ENCODE peak calls at places on chromosomes 6 and 20, in six cellular contexts. Q, K, R, H, T and P are unnamed samples.

GRCh38 chr6:121305957-121306607 is 28.2 kb downstream of the TBC1D32 start:
- DNase-seq in Q (no peak), H (peak; percentile 17), T (no peak), R (no peak), K (no peak), P (no peak)

GRCh38 chr6:26125015-26125690 is 37.9 kb downstream of the HFE start:
- DNase-seq in Q (no peak), T (no peak), H (no peak), R (peak; percentile 35), K (no peak), P (no peak)

GRCh38 chr6:105991561-105992314 is 94.4 kb upstream of the PRDM1 start:
- DNase-seq in K (no peak), H (no peak), R (peak; percentile 55), T (peak; percentile 57), Q (no peak), P (no peak)

GRCh38 chr6:109465772-109466171 is 10.2 kb upstream of the MICAL1 start:
- DNase-seq in R (no peak), Q (no peak), T (no peak), H (no peak), K (peak; percentile 72), P (no peak)

GRCh38 chr6:50905297-50905696 is 86.6 kb downstream of the TFAP2B start:
- DNase-seq in K (no peak), T (no peak), R (no peak), H (no peak), Q (no peak), P (no peak)

GRCh38 chr6:17417817-17418216 is 24.4 kb downstream of the CAP2 start:
- DNase-seq in K (no peak), R (no peak), T (no peak), Q (no peak), H (no peak), P (no peak)

GRCh38 chr20:35992713-35993335 is 24.4 kb downstream of the CNBD2 start:
- DNase-seq in R (peak; percentile 44), Q (peak; percentile 9), T (peak; percentile 69), H (no peak), K (no peak), P (peak; percentile 54)

GRCh38 chr6:19121516-19121915 is 715.7 kb upstream of the ID4 start:
- DNase-seq in R (no peak), Q (no peak), T (no peak), H (no peak), K (no peak), P (no peak)

GRCh38 chr20:64232794-64233193 is 22.8 kb upstream of the PCMTD2 start:
- DNase-seq in K (no peak), T (no peak), R (no peak), H (no peak), Q (no peak), P (no peak)

GRCh38 chr6:31157543-31158139 is at the start of gene CCHCR1:
- DNase-seq in Q (no peak), R (no peak), T (no peak), K (no peak), H (no peak), P (no peak)

GRCh38 chr6:165665384-165665672 is 2.3 kb upstream of the PDE10A start:
- DNase-seq in H (no peak), T (no peak), Q (no peak), R (no peak), K (no peak), P (no peak)

GRCh38 chr6:32118782-32119628 is 9.0 kb downstream of the ATF6B start:
- DNase-seq in K (peak; percentile 91), Q (peak; percentile 24), H (peak; percentile 57), R (peak; percentile 90), T (peak; percentile 96), P (peak; percentile 74)

GRCh38 chr6:38973178-38974057 is 75.2 kb upstream of the GLP1R start:
- DNase-seq in R (no peak), H (peak; percentile 52), Q (peak; percentile 9), T (no peak), K (no peak), P (peak; percentile 20)

GRCh38 chr6:156778615-156779205 is 1.5 kb downstream of the ARID1B start:
- DNase-seq in T (peak; percentile 80), K (peak; percentile 59), H (no peak), Q (no peak), R (peak; percentile 65), P (no peak)

GRCh38 chr20:42027746-42028268 is 409.6 kb upstream of the CHD6 start:
- DNase-seq in R (no peak), K (no peak), H (no peak), Q (no peak), T (no peak), P (no peak)

GRCh38 chr6:39273394-39273793 is 40.8 kb downstream of the KCNK17 start:
- DNase-seq in R (peak; percentile 41), T (no peak), K (no peak), Q (no peak), H (no peak), P (no peak)

GRCh38 chr20:64080013-64080812 is at the start of gene OPRL1:
- DNase-seq in K (no peak), H (no peak), R (no peak), T (no peak), Q (no peak), P (peak; percentile 79)

GRCh38 chr6:20811112-20811746 is 277.0 kb downstream of the CDKAL1 start:
- DNase-seq in Q (no peak), K (no peak), R (no peak), H (peak; percentile 72), T (no peak), P (no peak)

GRCh38 chr6:151869345-151869744 is 61.9 kb downstream of the ESR1 start:
- DNase-seq in Q (no peak), H (no peak), R (no peak), T (no peak), K (no peak), P (no peak)

GRCh38 chr20:4341804-4342560 is 326.6 kb upstream of the RNF24 start:
- DNase-seq in T (no peak), H (no peak), Q (no peak), R (no peak), K (no peak), P (no peak)

GRCh38 chr6:23036401-23036983 is 467.1 kb downstream of the HDGFL1 start:
- DNase-seq in Q (no peak), K (no peak), H (no peak), R (no peak), T (no peak), P (no peak)

GRCh38 chr6:132456700-132457143 is 55.4 kb upstream of the MOXD1 start:
- DNase-seq in K (no peak), H (no peak), R (peak; percentile 20), Q (peak; percentile 90), T (peak; percentile 68), P (peak; percentile 7)

GRCh38 chr20:32599783-32600340 is 14.7 kb upstream of the NOL4L start:
- DNase-seq in K (no peak), H (no peak), R (no peak), Q (no peak), T (no peak), P (no peak)

GRCh38 chr20:32325706-32326506 is 32.2 kb upstream of the ASXL1 start:
- DNase-seq in H (peak; percentile 94), T (no peak), K (no peak), R (peak; percentile 49), Q (no peak), P (no peak)

GRCh38 chr6:21595951-21596378 is 2.4 kb downstream of the SOX4 start:
- DNase-seq in H (no peak), Q (no peak), R (peak; percentile 23), K (no peak), T (no peak), P (no peak)

GRCh38 chr6:55758156-55758942 is 117.0 kb downstream of the BMP5 start:
- DNase-seq in Q (no peak), T (no peak), R (no peak), H (peak; percentile 75), K (no peak), P (no peak)

GRCh38 chr6:124858564-124858963 is 103.7 kb upstream of the RNF217 start:
- DNase-seq in H (no peak), K (no peak), Q (no peak), T (no peak), R (no peak), P (no peak)
- TF ChIP-seq POLR2AphosphoS5 in H (no peak), K (no peak), Q (no peak), T (no peak), R (no peak), P (no peak)

DNA sequence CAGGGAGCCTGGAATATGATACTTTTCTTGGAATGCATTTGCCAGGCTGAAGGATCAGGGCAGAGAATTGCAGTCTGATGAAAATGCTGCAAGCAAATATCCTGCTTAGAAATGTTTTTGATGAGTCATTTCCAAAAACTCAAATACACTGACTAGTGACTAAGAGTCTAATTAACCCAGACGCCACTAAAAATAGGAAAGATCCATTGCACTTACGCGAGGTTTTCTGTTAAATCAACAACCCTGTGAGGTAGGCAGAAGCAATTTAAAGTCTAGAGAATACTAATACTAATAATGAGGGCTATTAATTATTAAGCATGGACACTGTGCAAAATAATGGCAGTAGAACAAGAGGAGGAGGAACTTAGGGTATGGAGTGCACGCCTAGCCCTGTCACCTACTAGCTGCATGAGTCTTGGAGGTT is 130.1 kb upstream of the DOK5 start:
- DNase-seq in T (no peak), K (no peak), Q (peak; percentile 33), H (peak; percentile 22), R (no peak), P (no peak)
- TF ChIP-seq POLR2AphosphoS5 in T (no peak), K (no peak), Q (no peak), H (no peak), R (no peak), P (no peak)

DNA sequence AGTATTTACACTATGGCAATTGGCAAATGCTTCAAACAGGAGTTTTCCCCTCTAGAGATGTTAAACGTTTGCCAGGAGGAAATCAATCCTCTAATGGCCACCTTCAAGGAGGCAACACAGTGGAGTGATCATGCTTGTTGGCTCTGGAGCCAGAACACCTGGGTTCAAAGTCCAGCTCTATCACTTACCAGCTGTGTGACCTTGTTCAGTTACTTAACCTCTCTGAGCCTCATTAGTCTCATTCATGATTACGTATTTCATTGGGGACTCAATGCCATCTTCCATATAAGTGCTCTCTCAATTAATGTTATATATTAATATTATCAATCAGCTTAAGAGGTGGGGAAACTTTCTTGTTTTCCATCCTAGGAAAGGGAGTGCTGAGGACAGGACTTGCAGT is 26.1 kb downstream of the SLC52A3 start:
- DNase-seq in R (no peak), T (no peak), K (no peak), H (no peak), Q (no peak), P (no peak)
- TF ChIP-seq POLR2AphosphoS5 in R (no peak), T (no peak), K (no peak), H (no peak), Q (no peak), P (no peak)

GRCh38 chr20:57437267-57437666 is 46.1 kb downstream of the RBM38 start:
- DNase-seq in R (no peak), Q (no peak), H (no peak), K (no peak), T (no peak), P (no peak)
- TF ChIP-seq POLR2AphosphoS5 in R (no peak), Q (no peak), H (no peak), K (no peak), T (no peak), P (no peak)